ENCODE peak calls at places on chromosomes 16 and 17, in five cellular contexts. Z is transverse colon; D is stimulated activated naive CD4-positive, alpha-beta T cell; E is Daoy; Y is activated gamma-delta T cell treated with anti-CD3 and anti-CD28 coated beads, Interleukin-2, amount 50 U/mL, for 16 hours. K is an unnamed sample.

GRCh38 chr17:41360291-41360995 is 9.2 kb downstream of the KRT33B start:
- DNase-seq in Z (no peak), D (no peak), E (peak), Y (no peak), K (no peak)

GRCh38 chr16:56530872-56531271 is 11.0 kb upstream of the BBS2 start:
- DNase-seq in Z (no peak), D (no peak), E (no peak), Y (no peak), K (no peak)

GRCh38 chr17:79781012-79781665 is 3.2 kb downstream of the CBX2 start:
- DNase-seq in Z (no peak), D (no peak), E (no peak), Y (no peak), K (no peak)

GRCh38 chr17:9537177-9537776 is 38.3 kb downstream of the STX8 start:
- DNase-seq in Z (no peak), D (no peak), E (no peak), Y (no peak), K (no peak)

GRCh38 chr16:4846503-4846900 is 586 bp downstream of the GLYR1 start:
- DNase-seq in Z (peak), D (no peak), E (peak), Y (no peak), K (no peak)

GRCh38 chr17:83203073-83203471 is 123.7 kb downstream of the METRNL start:
- DNase-seq in Z (peak), D (no peak), E (peak), Y (no peak), K (no peak)

GRCh38 chr16:17470871-17471744 is at the start of gene XYLT1:
- DNase-seq in Z (peak), D (peak), E (peak), Y (no peak), K (no peak)

GRCh38 chr16:4500283-4500682 is 24.1 kb downstream of the HMOX2 start:
- DNase-seq in Z (no peak), D (no peak), E (peak), Y (no peak), K (no peak)

GRCh38 chr17:40404003-40404402 is 13.7 kb downstream of the TOP2A start:
- DNase-seq in Z (no peak), D (no peak), E (no peak), Y (no peak), K (no peak)

GRCh38 chr17:45050680-45051059 is 762 bp downstream of the DCAKD start:
- DNase-seq in Z (peak), D (no peak), E (peak), Y (peak), K (no peak)

GRCh38 chr16:162271-162991 is 3.3 kb upstream of the HBM start:
- DNase-seq in Z (no peak), D (no peak), E (no peak), Y (no peak), K (no peak)

GRCh38 chr17:63698886-63699637 is 863 bp downstream of the LIMD2 start:
- DNase-seq in Z (peak), D (peak), E (peak), Y (peak), K (peak)

GRCh38 chr17:79174905-79175856 is 100.6 kb downstream of the ENGASE start:
- DNase-seq in Z (no peak), D (no peak), E (peak), Y (no peak), K (no peak)

GRCh38 chr16:29815032-29815721 is 775 bp upstream of the PAGR1 start:
- DNase-seq in Z (no peak), D (peak), E (no peak), Y (no peak), K (no peak)

K was measured in stimulated activated CD8-positive, alpha-beta memory T cell treated with anti-CD3 and anti-CD28 coated beads, Interleukin-12 subunit alpha, Interleukin-12 subunit beta, amount 100 ng/mL, for 1 hour.